ENCODE peak calls at places on chromosomes 16 and 17, in nine cellular contexts. H is amygdala, F is NCI-H2081, N is 8988T, E is anterior cingulate cortex, Q is neural progenitor cell, B is EL, M is activated T-helper 1 cell treated with Interleukin-2 at 50 U/mL for 16 hours, L is mesendoderm. K is an unnamed sample.

GRCh38 chr17:45227101-45227591 is 5.5 kb downstream of the FMNL1 start:
- DNase-seq in B (no peak), L (no peak), F (no peak), E (no peak), H (no peak), Q (no peak), M (no peak), N (peak), K (no peak)

GRCh38 chr17:15185625-15185991 is 79.5 kb downstream of the PMP22 start:
- DNase-seq in B (peak), E (no peak), F (no peak), Q (no peak), M (no peak), H (no peak), L (peak), N (no peak), K (no peak)

GRCh38 chr17:21043296-21044232 is 753 bp upstream of the USP22 start:
- DNase-seq in F (peak), N (peak), H (peak), E (peak), Q (peak), B (peak), L (peak), M (no peak), K (peak)

GRCh38 chr17:10119203-10120112 is 78.9 kb downstream of the GAS7 start:
- DNase-seq in Q (no peak), M (no peak), B (no peak), E (no peak), N (no peak), L (peak), F (no peak), H (no peak), K (peak)

GRCh38 chr16:8464979-8465378 is 125.3 kb downstream of the TMEM114 start:
- DNase-seq in M (no peak), B (no peak), N (no peak), Q (no peak), F (no peak), L (peak), E (no peak), H (no peak), K (no peak)

GRCh38 chr17:47872651-47873161 is 21.7 kb upstream of the SP6 start:
- DNase-seq in H (no peak), E (no peak), L (peak), F (no peak), M (no peak), N (no peak), B (no peak), Q (no peak), K (no peak)

GRCh38 chr17:54982399-54982798 is 13.8 kb downstream of the STXBP4 start:
- DNase-seq in L (no peak), M (no peak), B (peak), N (no peak), F (no peak), H (no peak), E (no peak), Q (no peak), K (no peak)

GRCh38 chr16:13438064-13438463 is 481.9 kb upstream of the ERCC4 start:
- DNase-seq in M (no peak), H (no peak), F (no peak), Q (no peak), E (no peak), L (no peak), N (no peak), B (no peak), K (no peak)

GRCh38 chr17:12528036-12528435 is 137.7 kb upstream of the MYOCD start:
- DNase-seq in Q (no peak), N (no peak), F (no peak), M (no peak), L (no peak), E (no peak), B (no peak), H (no peak), K (no peak)

GRCh38 chr17:226773-227580 is 45.5 kb upstream of the DOC2B start:
- DNase-seq in M (no peak), H (peak), Q (peak), B (no peak), N (no peak), L (peak), E (peak), F (no peak), K (peak)

GRCh38 chr17:39194089-39194984 is 3.1 kb downstream of the CACNB1 start:
- DNase-seq in N (peak), F (no peak), B (peak), H (peak), L (peak), E (peak), Q (peak), M (no peak), K (peak)

GRCh38 chr17:2563061-2563460 is 30.4 kb upstream of the PAFAH1B1 start:
- DNase-seq in M (no peak), N (no peak), H (no peak), B (no peak), F (no peak), Q (peak), L (peak), E (no peak), K (no peak)

K was measured in upper lobe of right lung.